ENCODE peak calls at places on chromosomes 4 and X, in eight cellular contexts. L is neural progenitor cell, C is cardiac fibroblast, Y is fibroblast of villous mesenchyme, T is HepG2, J is cardiac muscle cell, I is left lung, B is testis. N is an unnamed sample.

GRCh38 chr4:794911-795725 is 30.8 kb downstream of the CPLX1 start:
- DNase-seq in C (no peak), J (no peak), T (no peak), Y (no peak), B (no peak), L (peak), I (no peak), N (no peak)

GRCh38 chr4:94274912-94275311 is 67.2 kb downstream of the SMARCAD1 start:
- DNase-seq in L (no peak), Y (peak), C (no peak), B (no peak), T (no peak), J (no peak), I (no peak), N (peak)

GRCh38 chrX:48924270-48924669 is 5.4 kb upstream of the PIM2 start:
- DNase-seq in B (no peak), L (no peak), Y (no peak), J (no peak), C (no peak), T (no peak), I (no peak), N (no peak)

GRCh38 chr4:124276461-124276860 is 436.1 kb downstream of the ANKRD50 start:
- DNase-seq in T (no peak), B (no peak), Y (peak), L (no peak), J (no peak), C (no peak), I (no peak), N (no peak)

GRCh38 chrX:42531431-42531830 is 246.5 kb downstream of the PPP1R2C start:
- DNase-seq in I (no peak), T (no peak), J (no peak), B (no peak), Y (no peak), C (no peak), L (no peak), N (no peak)

GRCh38 chr4:10688827-10689226 is 4.3 kb upstream of the CLNK start:
- DNase-seq in B (no peak), I (no peak), L (no peak), J (no peak), Y (no peak), T (no peak), C (no peak), N (no peak)

GRCh38 chrX:12269484-12269883 is 131.2 kb downstream of the FRMPD4 start:
- DNase-seq in C (no peak), L (no peak), I (no peak), B (no peak), Y (peak), J (no peak), T (no peak), N (no peak)

GRCh38 chr4:134702374-134702773 is 500.8 kb upstream of the PABPC4L start:
- DNase-seq in B (no peak), L (no peak), I (no peak), Y (no peak), T (no peak), J (no peak), C (no peak), N (no peak)

GRCh38 chrX:100677616-100678181 is 33.7 kb downstream of the SRPX2 start:
- DNase-seq in B (no peak), L (no peak), Y (no peak), I (no peak), J (peak), T (no peak), C (peak), N (peak)

GRCh38 chr4:48248559-48248953 is 21.1 kb downstream of the TEC start:
- DNase-seq in Y (no peak), J (no peak), I (no peak), L (no peak), T (no peak), B (no peak), C (no peak), N (no peak)

GRCh38 chrX:139091878-139092277 is 380.4 kb upstream of the FGF13 start:
- DNase-seq in T (no peak), J (no peak), I (no peak), Y (no peak), C (no peak), L (no peak), B (no peak), N (no peak)

GRCh38 chr4:121140712-121141111 is 23.4 kb downstream of the TNIP3 start:
- DNase-seq in C (peak), L (no peak), J (peak), B (no peak), Y (peak), I (no peak), T (no peak), N (peak)

GRCh38 chrX:83509246-83509801 is 1.2 kb downstream of the POU3F4 start:
- DNase-seq in B (no peak), J (no peak), T (no peak), I (no peak), Y (no peak), C (no peak), L (peak), N (peak)

GRCh38 chr4:180234730-180235129 is 2008.5 kb upstream of the TENM3 start:
- DNase-seq in I (no peak), J (no peak), T (no peak), B (no peak), L (no peak), C (no peak), Y (no peak), N (no peak)

GRCh38 chr4:111028829-111029228 is 406.0 kb upstream of the PITX2 start:
- DNase-seq in Y (no peak), C (no peak), T (no peak), J (no peak), B (no peak), L (no peak), I (no peak), N (no peak)

GRCh38 chrX:12979011-12979629 is 4.2 kb downstream of the TMSB4X start:
- DNase-seq in J (no peak), L (no peak), I (no peak), B (no peak), C (no peak), Y (no peak), T (no peak), N (no peak)

GRCh38 chr4:26021417-26022345 is 107.7 kb downstream of the SMIM20 start:
- DNase-seq in T (no peak), J (no peak), C (peak), B (no peak), I (no peak), L (no peak), Y (no peak), N (no peak)

GRCh38 chr4:24775209-24775608 is 20.2 kb upstream of the SOD3 start:
- DNase-seq in T (no peak), C (no peak), J (peak), B (no peak), L (no peak), Y (peak), I (no peak), N (no peak)

GRCh38 chr4:67550491-67551256 is 5.4 kb upstream of the CENPC start:
- DNase-seq in C (no peak), J (no peak), B (no peak), L (no peak), Y (no peak), I (no peak), T (no peak), N (no peak)

GRCh38 chr4:10063544-10064300 is 42.4 kb upstream of the SLC2A9 start:
- DNase-seq in B (peak), C (peak), Y (peak), I (peak), T (peak), L (peak), J (peak), N (peak)

GRCh38 chrX:9874483-9874882 is 88.3 kb downstream of the SHROOM2 start:
- DNase-seq in I (no peak), Y (peak), T (no peak), J (no peak), L (no peak), B (no peak), C (no peak), N (no peak)

GRCh38 chrX:112368371-112368770 is 285.8 kb upstream of the TRPC5 start:
- DNase-seq in T (no peak), L (peak), B (peak), Y (no peak), C (no peak), I (no peak), J (no peak), N (no peak)

GRCh38 chrX:1248381-1249061 is 20.1 kb upstream of the CSF2RA start:
- DNase-seq in B (peak), Y (no peak), T (peak), C (no peak), L (peak), J (no peak), I (no peak), N (no peak)

GRCh38 chrX:8960809-8961413 is 73.0 kb downstream of the FAM9B start:
- DNase-seq in B (no peak), I (no peak), Y (no peak), T (no peak), L (peak), J (peak), C (no peak), N (peak)

GRCh38 chr4:169621754-169622481 is 1.5 kb downstream of the CLCN3 start:
- DNase-seq in I (no peak), B (no peak), L (no peak), T (peak), C (peak), Y (peak), J (peak), N (peak)

GRCh38 chr4:145939856-145940255 is 1.2 kb upstream of the ZNF827 start:
- DNase-seq in Y (peak), L (no peak), C (no peak), B (no peak), J (no peak), I (no peak), T (no peak), N (peak)

DNA sequence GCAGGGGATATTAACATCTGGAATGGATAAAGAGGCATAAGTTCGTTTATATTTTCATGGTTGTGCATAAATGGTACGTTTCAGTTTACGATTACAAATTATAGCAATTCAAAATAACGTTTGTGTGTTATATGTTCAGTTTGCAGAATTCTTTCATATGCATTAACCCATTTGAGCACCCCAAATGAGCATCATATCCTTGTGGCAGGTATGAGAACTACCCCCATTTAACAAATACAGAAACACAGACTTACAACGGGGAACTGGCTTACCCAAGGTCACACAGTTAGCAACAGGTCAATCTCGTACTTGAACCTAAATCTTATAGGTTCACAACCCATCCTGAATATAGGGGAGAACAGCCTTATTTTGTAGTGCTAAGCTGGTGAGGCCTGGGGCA is 33.1 kb downstream of the EDNRA start:
- DNase-seq in B (no peak), L (no peak), J (no peak), I (no peak), T (no peak), Y (no peak), C (no peak), N (no peak)
- TF ChIP-seq CTCF in B (no peak), L (peak), J (peak), I (no peak), T (no peak), Y (peak), C (peak), N (peak)

GRCh38 chrX:153411988-153412574 is 809 bp downstream of the ZFP92 start:
- DNase-seq in C (no peak), B (no peak), I (no peak), Y (peak), L (peak), T (no peak), J (no peak), N (no peak)
- H3K4me3 ChIP-seq in C (no peak), B (peak), I (peak), Y (peak), L (peak), T (no peak), J (no peak), N (no peak)

DNA sequence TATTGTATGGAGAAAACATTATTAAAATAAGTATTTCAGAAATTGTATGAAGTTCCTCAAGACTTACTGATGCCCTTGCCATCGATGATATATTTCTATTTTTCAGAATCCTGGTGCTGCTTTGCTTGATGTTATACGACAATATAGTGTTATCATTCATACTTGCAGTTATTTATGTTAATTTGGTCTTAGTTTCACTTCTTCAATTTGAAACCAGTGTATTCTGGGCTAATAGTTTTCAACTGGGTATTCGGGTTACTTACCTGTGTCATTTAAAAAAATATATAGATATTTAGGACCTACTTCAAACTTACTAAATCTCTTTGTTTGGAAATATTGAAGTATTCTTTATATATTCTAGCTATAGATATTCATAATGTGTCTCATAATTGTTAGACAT is 1414.7 kb downstream of the C4orf33 start:
- DNase-seq in I (no peak), Y (no peak), L (no peak), C (no peak), T (no peak), J (no peak), B (no peak), N (no peak)
- TF ChIP-seq CTCF in I (no peak), Y (no peak), L (no peak), C (no peak), T (no peak), J (no peak), B (no peak), N (no peak)

DNA sequence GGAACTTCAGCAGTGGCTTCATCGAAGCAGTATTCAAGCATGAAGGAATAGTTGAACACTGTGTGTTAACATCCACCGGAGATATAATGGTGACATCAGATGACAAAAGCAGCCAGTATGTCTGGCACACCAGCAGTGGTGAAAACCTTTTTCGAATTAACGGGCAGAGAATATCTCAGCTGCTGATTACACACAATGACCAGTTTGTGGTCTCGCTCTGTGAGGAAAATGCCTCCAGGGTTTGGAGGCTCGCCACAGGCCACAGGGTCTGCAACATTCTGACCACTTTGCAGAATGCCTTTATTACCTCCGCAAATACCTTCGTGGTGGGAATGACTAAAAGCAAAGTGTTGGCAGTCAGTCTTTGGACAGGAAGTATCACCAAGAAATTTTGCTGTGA is 201.5 kb downstream of the NWD2 start:
- DNase-seq in I (no peak), L (no peak), Y (no peak), J (peak), C (peak), T (no peak), B (no peak), N (peak)
- H3K4me3 ChIP-seq in I (no peak), L (no peak), Y (no peak), J (no peak), C (no peak), T (no peak), B (no peak), N (no peak)

GRCh38 chr4:33850503-33850902 is 2393.8 kb downstream of the ARAP2 start:
- DNase-seq in J (no peak), B (no peak), C (no peak), L (no peak), Y (peak), T (no peak), I (no peak), N (peak)
- TF ChIP-seq CTCF in J (no peak), B (no peak), C (no peak), L (no peak), Y (no peak), T (no peak), I (no peak), N (no peak)

DNA sequence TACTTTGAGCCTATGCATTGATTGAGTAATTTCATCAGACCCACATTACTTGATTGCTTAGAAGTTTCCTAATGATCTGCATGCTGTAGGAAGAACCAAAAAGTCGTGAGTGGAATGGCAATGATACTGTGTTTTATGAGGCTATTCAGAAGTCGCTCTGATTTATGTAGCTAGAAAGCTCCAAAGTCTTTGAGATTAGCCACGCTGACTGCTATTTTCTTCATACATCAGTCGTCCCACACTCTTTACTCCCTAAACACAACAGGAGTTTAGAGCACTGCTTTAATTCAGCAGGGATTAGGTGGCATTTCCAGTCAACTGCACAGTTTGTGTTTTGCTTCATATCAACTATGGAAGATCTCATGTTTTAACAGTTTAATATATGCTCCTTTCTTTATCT is 4.1 kb downstream of the GRID2 start:
- DNase-seq in T (no peak), L (peak), J (no peak), I (no peak), C (no peak), Y (no peak), B (no peak), N (no peak)
- H3K4me3 ChIP-seq in T (no peak), L (no peak), J (no peak), I (no peak), C (no peak), Y (no peak), B (no peak), N (no peak)

DNA sequence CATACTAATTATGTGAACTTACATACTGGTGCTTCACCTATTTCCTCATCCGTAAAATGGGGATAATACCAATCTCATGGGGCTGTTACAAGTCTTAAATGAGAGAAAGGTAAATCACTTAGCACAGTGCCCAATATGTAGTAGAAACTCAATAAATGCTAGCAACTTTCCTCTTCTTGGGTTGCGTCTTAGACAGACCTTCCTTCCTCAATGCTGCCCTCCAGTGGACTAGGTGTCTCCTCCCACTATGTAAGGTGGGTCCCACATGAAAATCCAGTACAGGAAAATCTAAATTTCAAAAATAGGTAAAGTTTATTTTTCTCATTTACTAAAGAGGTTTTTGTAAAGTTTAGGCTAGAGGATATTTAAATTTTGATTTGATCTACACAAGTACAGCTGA is 20.6 kb downstream of the ZDHHC9 start:
- DNase-seq in Y (peak), B (peak), T (no peak), J (peak), C (peak), I (no peak), L (peak), N (peak)
- TF ChIP-seq CTCF in Y (peak), B (no peak), T (peak), J (peak), C (peak), I (peak), L (peak), N (peak)

GRCh38 chr4:108171541-108172230 is 3.0 kb upstream of the LEF1 start:
- DNase-seq in Y (no peak), B (peak), J (no peak), T (no peak), I (no peak), L (peak), C (no peak), N (peak)

GRCh38 chr4:108172780-108173598 is 4.3 kb upstream of the LEF1 start:
- DNase-seq in T (peak), B (peak), Y (peak), I (no peak), J (peak), L (peak), C (peak), N (peak)

GRCh38 chr4:108170729-108171540 is 2.2 kb upstream of the LEF1 start:
- DNase-seq in B (no peak), Y (no peak), I (no peak), J (no peak), C (no peak), T (no peak), L (peak), N (peak)

GRCh38 chr4:108173599-108174057 is 4.9 kb upstream of the LEF1 start:
- DNase-seq in I (no peak), J (no peak), B (no peak), L (no peak), T (no peak), Y (no peak), C (no peak), N (no peak)

GRCh38 chr4:108172231-108172779 is 3.6 kb upstream of the LEF1 start:
- DNase-seq in J (peak), T (no peak), B (peak), C (peak), I (no peak), Y (no peak), L (peak), N (no peak)
- H3K4me3 ChIP-seq in J (peak), T (no peak), B (peak), C (peak), I (peak), Y (peak), L (peak), N (no peak)

GRCh38 chr4:150082241-150082640 is 4.0 kb downstream of the DCLK2 start:
- DNase-seq in T (no peak), B (no peak), J (no peak), C (no peak), Y (no peak), L (no peak), I (no peak), N (no peak)

GRCh38 chr4:150080335-150080734 is 2.1 kb downstream of the DCLK2 start:
- DNase-seq in L (no peak), C (peak), I (no peak), J (peak), Y (no peak), T (no peak), B (no peak), N (peak)

GRCh38 chr4:150078041-150078995 is at the start of gene DCLK2:
- DNase-seq in J (peak), T (no peak), B (peak), C (peak), Y (peak), I (peak), L (peak), N (peak)

GRCh38 chr4:150080875-150081274 is 2.6 kb downstream of the DCLK2 start:
- DNase-seq in Y (no peak), I (no peak), B (no peak), T (peak), C (no peak), L (no peak), J (no peak), N (peak)

DNA sequence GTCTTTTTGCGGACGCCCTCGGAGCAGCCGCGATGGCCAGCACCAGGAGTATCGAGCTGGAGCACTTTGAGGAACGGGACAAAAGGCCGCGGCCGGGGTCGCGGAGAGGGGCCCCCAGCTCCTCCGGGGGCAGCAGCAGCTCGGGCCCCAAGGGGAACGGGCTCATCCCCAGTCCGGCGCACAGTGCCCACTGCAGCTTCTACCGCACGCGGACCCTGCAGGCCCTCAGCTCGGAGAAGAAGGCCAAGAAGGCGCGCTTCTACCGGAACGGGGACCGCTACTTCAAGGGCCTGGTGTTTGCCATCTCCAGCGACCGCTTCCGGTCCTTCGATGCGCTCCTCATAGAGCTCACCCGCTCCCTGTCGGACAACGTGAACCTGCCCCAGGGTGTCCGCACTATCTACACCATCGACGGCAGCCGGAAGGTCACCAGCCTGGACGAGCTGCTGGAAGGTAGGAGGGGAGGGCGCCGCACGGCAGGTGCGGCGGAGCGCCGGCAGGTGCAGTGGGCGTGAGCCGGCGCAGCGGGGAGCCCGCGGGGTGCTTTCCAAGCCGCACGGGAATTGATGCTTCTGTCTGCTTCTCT is 844 bp downstream of the DCLK2 start:
- DNase-seq in Y (peak), T (no peak), J (peak), L (peak), I (peak), B (peak), C (peak), N (peak)
- TF ChIP-seq CTCF in Y (no peak), T (no peak), J (no peak), L (no peak), I (no peak), B (no peak), C (peak), N (no peak)

GRCh38 chrX:68648960-68649359 is 1.5 kb downstream of the STARD8 start:
- DNase-seq in L (peak), T (no peak), C (peak), Y (no peak), J (no peak), I (no peak), B (no peak), N (no peak)
- H3K4me3 ChIP-seq in L (no peak), T (no peak), C (no peak), Y (no peak), J (no peak), I (no peak), B (no peak), N (no peak)